ENCODE peak calls at places on chromosome 4, in nine cellular contexts. N is astrocyte of the cerebellum, J is stomach, P is cardiac muscle cell, I is GM20000, E is esophagus squamous epithelium, F is right lobe of liver, W is fibroblast of the aortic adventitia, D is dorsolateral prefrontal cortex. Y is an unnamed sample.

GRCh38 chr4:123444298-123444731 is 47.7 kb downstream of the SPRY1 start:
- DNase-seq in I (peak; percentile 42), D (no peak), F (peak; percentile 52), J (no peak), W (peak; percentile 42), N (no peak), P (peak; percentile 93), E (no peak), Y (no peak)

GRCh38 chr4:53788011-53788410 is 196.7 kb upstream of the LNX1 start:
- DNase-seq in J (no peak), P (no peak), W (no peak), E (no peak), I (no peak), D (no peak), F (no peak), N (no peak), Y (no peak)

GRCh38 chr4:6277935-6278800 is 8.5 kb downstream of the WFS1 start:
- DNase-seq in F (no peak), I (no peak), D (no peak), W (peak; percentile 7), P (no peak), J (no peak), N (no peak), E (no peak), Y (no peak)

GRCh38 chr4:159142254-159142653 is 39.4 kb downstream of the RAPGEF2 start:
- DNase-seq in I (no peak), J (no peak), P (peak; percentile 13), F (no peak), N (no peak), E (no peak), D (no peak), W (peak; percentile 45), Y (no peak)

GRCh38 chr4:119040261-119040660 is 95.4 kb upstream of the MYOZ2 start:
- DNase-seq in F (no peak), D (no peak), J (no peak), N (no peak), E (no peak), W (no peak), I (no peak), P (no peak), Y (no peak)

GRCh38 chr4:100429616-100430015 is 88.2 kb downstream of the EMCN start:
- DNase-seq in F (no peak), W (no peak), I (no peak), N (no peak), E (no peak), J (no peak), P (no peak), D (no peak), Y (no peak)

GRCh38 chr4:183812567-183812966 is 92.5 kb upstream of the STOX2 start:
- DNase-seq in I (no peak), N (no peak), E (no peak), W (no peak), P (no peak), F (no peak), D (no peak), J (no peak), Y (no peak)

GRCh38 chr4:10405672-10406071 is 51.6 kb downstream of the ZNF518B start:
- DNase-seq in I (no peak), E (no peak), F (no peak), J (no peak), P (no peak), N (no peak), W (no peak), D (no peak), Y (no peak)

GRCh38 chr4:113483131-113483530 is 278.4 kb downstream of the CAMK2D start:
- DNase-seq in F (no peak), W (no peak), J (no peak), E (no peak), I (no peak), N (no peak), D (no peak), P (no peak), Y (no peak)

GRCh38 chr4:77433102-77433733 is 172.4 kb upstream of the CXCL13 start:
- DNase-seq in F (no peak), J (no peak), I (peak; percentile 57), W (peak; percentile 58), E (no peak), P (peak; percentile 68), N (peak; percentile 18), D (no peak), Y (peak; percentile 25)

GRCh38 chr4:159105063-159105414 is 2.2 kb downstream of the RAPGEF2 start:
- DNase-seq in P (no peak), D (no peak), J (no peak), W (peak; percentile 54), N (peak; percentile 9), F (no peak), E (no peak), I (no peak), Y (no peak)

GRCh38 chr4:685681-686218 is 3.2 kb downstream of the SLC49A3 start:
- DNase-seq in P (no peak), F (no peak), E (no peak), N (no peak), J (no peak), D (no peak), W (no peak), I (no peak), Y (no peak)

GRCh38 chr4:14180983-14181601 is 553.6 kb upstream of the BOD1L1 start:
- DNase-seq in W (no peak), D (no peak), J (peak; percentile 38), P (peak; percentile 48), F (no peak), N (no peak), E (no peak), I (no peak), Y (no peak)

GRCh38 chr4:69095301-69095731 is 958 bp upstream of the UGT2B7 start:
- DNase-seq in F (no peak), J (no peak), P (no peak), N (peak; percentile 76), E (no peak), W (peak; percentile 85), D (no peak), I (no peak), Y (peak; percentile 15)

GRCh38 chr4:5730436-5730835 is 19.4 kb downstream of the EVC start:
- DNase-seq in I (no peak), J (no peak), N (no peak), P (no peak), F (no peak), E (no peak), W (no peak), D (no peak), Y (no peak)

GRCh38 chr4:7337196-7338058 is 97.3 kb downstream of the PSAPL1 start:
- DNase-seq in W (no peak), D (no peak), I (no peak), E (no peak), P (no peak), J (no peak), F (peak; percentile 60), N (no peak), Y (no peak)

GRCh38 chr4:14863420-14864364 is 138.6 kb upstream of the CPEB2 start:
- DNase-seq in I (no peak), D (no peak), J (no peak), W (no peak), P (no peak), E (no peak), N (no peak), F (no peak), Y (no peak)

GRCh38 chr4:40915318-40916217 is 165.8 kb downstream of the NSUN7 start:
- DNase-seq in I (no peak), N (peak; percentile 16), E (no peak), J (no peak), W (no peak), F (no peak), P (no peak), D (no peak), Y (no peak)

GRCh38 chr4:67680568-67681222 is 20.3 kb downstream of the UBA6 start:
- DNase-seq in E (no peak), W (peak; percentile 5), I (no peak), D (no peak), J (no peak), F (no peak), P (peak; percentile 33), N (no peak), Y (no peak)
- TF ChIP-seq CTCF in E (no peak), W (no peak), I (no peak), D (no peak), J (no peak), F (no peak), P (no peak), N (no peak), Y (no peak)

GRCh38 chr4:70544279-70544870 is 26.0 kb downstream of the AMTN start:
- DNase-seq in P (peak; percentile 24), W (peak; percentile 45), E (no peak), N (no peak), F (no peak), I (no peak), D (no peak), J (no peak), Y (no peak)
- TF ChIP-seq CTCF in P (peak; percentile 62), W (peak; percentile 75), E (peak; percentile 34), N (peak; percentile 76), F (peak; percentile 59), I (peak; percentile 29), D (peak; percentile 51), J (peak; percentile 23), Y (peak; percentile 46)

GRCh38 chr4:35723973-35724372 is 520.3 kb downstream of the ARAP2 start:
- DNase-seq in W (no peak), I (no peak), E (no peak), N (no peak), D (no peak), P (no peak), J (no peak), F (no peak), Y (no peak)

GRCh38 chr4:35730414-35730813 is 513.9 kb downstream of the ARAP2 start:
- DNase-seq in F (no peak), J (no peak), N (no peak), I (no peak), D (no peak), E (no peak), W (no peak), P (no peak), Y (no peak)

DNA sequence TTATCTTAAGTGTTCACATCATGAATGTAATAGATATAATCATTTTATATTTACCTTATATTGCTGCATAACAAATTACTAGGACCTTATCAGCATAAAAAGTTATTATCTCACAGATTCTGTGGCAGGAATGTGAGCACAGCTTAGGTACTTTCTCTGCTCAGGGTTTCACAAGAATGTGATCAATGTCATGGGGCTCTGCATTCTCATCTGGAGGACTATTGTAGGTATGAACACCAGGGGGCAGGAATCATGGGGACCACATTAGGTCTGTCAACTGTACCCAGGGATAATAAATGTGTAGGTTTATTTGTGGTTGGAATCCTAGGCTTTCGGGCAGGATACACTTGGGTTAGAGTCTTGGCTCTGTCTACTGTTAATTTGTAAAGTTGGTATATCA is 519.2 kb downstream of the ARAP2 start:
- DNase-seq in W (no peak), I (no peak), N (no peak), F (no peak), E (no peak), P (no peak), J (no peak), D (no peak), Y (no peak)
- TF ChIP-seq CTCF in W (no peak), I (no peak), N (no peak), F (no peak), E (no peak), P (no peak), J (no peak), D (no peak), Y (no peak)

DNA sequence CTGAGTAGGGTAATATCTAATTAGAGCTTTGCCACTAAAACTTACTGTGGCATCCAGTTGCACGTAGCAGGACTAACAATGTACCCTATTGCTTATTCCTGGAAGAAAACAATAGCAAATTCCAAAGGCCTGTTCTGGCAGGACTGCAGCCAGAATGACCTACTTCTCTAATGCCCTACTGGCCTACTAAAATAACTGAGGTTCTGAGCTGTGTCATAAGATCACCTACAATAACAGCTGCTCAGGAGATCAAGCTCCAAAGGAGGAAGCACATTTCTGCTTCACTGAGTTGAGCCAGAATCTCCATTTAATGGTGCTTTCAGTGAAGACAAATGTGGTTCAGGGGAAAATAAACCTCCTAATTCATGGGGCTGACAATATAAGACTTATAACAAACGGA is 42.2 kb upstream of the CXCL8 start:
- DNase-seq in J (no peak), F (no peak), D (no peak), P (peak; percentile 69), I (no peak), E (no peak), N (peak; percentile 58), W (peak; percentile 71), Y (no peak)
- TF ChIP-seq CTCF in J (no peak), F (no peak), D (no peak), P (no peak), I (no peak), E (no peak), N (no peak), W (no peak), Y (no peak)